ENCODE peak calls at places on chromosomes 5 and 9, in five cellular contexts. One of them, this sample, is unnamed.
A peak's percentile ranks its signal among the peaks of the same experiment; 100 is the strongest.

GRCh38 chr9:94867281-94867841 is 140.9 kb downstream of the AOPEP start:
- DNase-seq in activated T-helper 1 cell treated with anti-CD3 and anti-CD28 coated beads, Interleukin-2, amount 50 U/mL, for 16 hours: no peak
- DNase-seq in hippocampal formation: no peak
- DNase-seq in stomach: peak; percentile 83
- DNase-seq in putamen: no peak
- DNase-seq in this sample: peak; percentile 92

GRCh38 chr9:72894342-72894741 is 58.5 kb downstream of the ALDH1A1 start:
- DNase-seq in activated T-helper 1 cell treated with anti-CD3 and anti-CD28 coated beads, Interleukin-2, amount 50 U/mL, for 16 hours: no peak
- DNase-seq in hippocampal formation: no peak
- DNase-seq in stomach: no peak
- DNase-seq in putamen: no peak
- DNase-seq in this sample: no peak

GRCh38 chr5:5978501-5979361 is 399.6 kb downstream of the MED10 start:
- DNase-seq in activated T-helper 1 cell treated with anti-CD3 and anti-CD28 coated beads, Interleukin-2, amount 50 U/mL, for 16 hours: no peak
- DNase-seq in hippocampal formation: no peak
- DNase-seq in stomach: no peak
- DNase-seq in putamen: no peak
- DNase-seq in this sample: no peak

GRCh38 chr5:1507961-1508678 is 15.6 kb downstream of the LPCAT1 start:
- DNase-seq in activated T-helper 1 cell treated with anti-CD3 and anti-CD28 coated beads, Interleukin-2, amount 50 U/mL, for 16 hours: no peak
- DNase-seq in hippocampal formation: no peak
- DNase-seq in stomach: no peak
- DNase-seq in putamen: no peak
- DNase-seq in this sample: no peak

GRCh38 chr5:135069016-135069770 is 35.2 kb upstream of the PITX1 start:
- DNase-seq in activated T-helper 1 cell treated with anti-CD3 and anti-CD28 coated beads, Interleukin-2, amount 50 U/mL, for 16 hours: no peak
- DNase-seq in hippocampal formation: no peak
- DNase-seq in stomach: no peak
- DNase-seq in putamen: no peak
- DNase-seq in this sample: no peak

GRCh38 chr5:177468329-177469058 is 4.9 kb downstream of the DBN1 start:
- DNase-seq in activated T-helper 1 cell treated with anti-CD3 and anti-CD28 coated beads, Interleukin-2, amount 50 U/mL, for 16 hours: no peak
- DNase-seq in hippocampal formation: no peak
- DNase-seq in stomach: no peak
- DNase-seq in putamen: no peak
- DNase-seq in this sample: no peak

GRCh38 chr5:105508519-105508918 is 1945.9 kb upstream of the NUDT12 start:
- DNase-seq in activated T-helper 1 cell treated with anti-CD3 and anti-CD28 coated beads, Interleukin-2, amount 50 U/mL, for 16 hours: no peak
- DNase-seq in hippocampal formation: no peak
- DNase-seq in stomach: no peak
- DNase-seq in putamen: no peak
- DNase-seq in this sample: no peak

GRCh38 chr5:40409600-40409999 is 270.1 kb upstream of the PTGER4 start:
- DNase-seq in activated T-helper 1 cell treated with anti-CD3 and anti-CD28 coated beads, Interleukin-2, amount 50 U/mL, for 16 hours: no peak
- DNase-seq in hippocampal formation: no peak
- DNase-seq in stomach: no peak
- DNase-seq in putamen: no peak
- DNase-seq in this sample: no peak

GRCh38 chr5:72722792-72723402 is 93.6 kb upstream of the TNPO1 start:
- DNase-seq in activated T-helper 1 cell treated with anti-CD3 and anti-CD28 coated beads, Interleukin-2, amount 50 U/mL, for 16 hours: no peak
- DNase-seq in hippocampal formation: no peak
- DNase-seq in stomach: no peak
- DNase-seq in putamen: no peak
- DNase-seq in this sample: no peak

GRCh38 chr5:59090323-59090722 is 507.4 kb downstream of the RAB3C start:
- DNase-seq in activated T-helper 1 cell treated with anti-CD3 and anti-CD28 coated beads, Interleukin-2, amount 50 U/mL, for 16 hours: no peak
- DNase-seq in hippocampal formation: no peak
- DNase-seq in stomach: no peak
- DNase-seq in putamen: no peak
- DNase-seq in this sample: no peak

GRCh38 chr5:139835656-139836055 is 40.0 kb downstream of the PSD2 start:
- DNase-seq in activated T-helper 1 cell treated with anti-CD3 and anti-CD28 coated beads, Interleukin-2, amount 50 U/mL, for 16 hours: no peak
- DNase-seq in hippocampal formation: no peak
- DNase-seq in stomach: no peak
- DNase-seq in putamen: no peak
- DNase-seq in this sample: no peak

GRCh38 chr9:93198117-93198838 is 14.3 kb downstream of the WNK2 start:
- DNase-seq in activated T-helper 1 cell treated with anti-CD3 and anti-CD28 coated beads, Interleukin-2, amount 50 U/mL, for 16 hours: no peak
- DNase-seq in hippocampal formation: no peak
- DNase-seq in stomach: no peak
- DNase-seq in putamen: no peak
- DNase-seq in this sample: no peak

GRCh38 chr5:1047332-1047965 is 38.8 kb downstream of the NKD2 start:
- DNase-seq in activated T-helper 1 cell treated with anti-CD3 and anti-CD28 coated beads, Interleukin-2, amount 50 U/mL, for 16 hours: no peak
- DNase-seq in hippocampal formation: no peak
- DNase-seq in stomach: no peak
- DNase-seq in putamen: no peak
- DNase-seq in this sample: no peak

GRCh38 chr5:109921735-109922395 is 232.1 kb downstream of the MAN2A1 start:
- DNase-seq in activated T-helper 1 cell treated with anti-CD3 and anti-CD28 coated beads, Interleukin-2, amount 50 U/mL, for 16 hours: peak; percentile 7
- DNase-seq in hippocampal formation: no peak
- DNase-seq in stomach: peak; percentile 75
- DNase-seq in putamen: no peak
- DNase-seq in this sample: no peak

GRCh38 chr5:165321912-165322311 is 1816.5 kb downstream of the MAT2B start:
- DNase-seq in activated T-helper 1 cell treated with anti-CD3 and anti-CD28 coated beads, Interleukin-2, amount 50 U/mL, for 16 hours: no peak
- DNase-seq in hippocampal formation: no peak
- DNase-seq in stomach: no peak
- DNase-seq in putamen: no peak
- DNase-seq in this sample: no peak

GRCh38 chr5:135085133-135085935 is 51.3 kb upstream of the PITX1 start:
- DNase-seq in activated T-helper 1 cell treated with anti-CD3 and anti-CD28 coated beads, Interleukin-2, amount 50 U/mL, for 16 hours: no peak
- DNase-seq in hippocampal formation: no peak
- DNase-seq in stomach: no peak
- DNase-seq in putamen: no peak
- DNase-seq in this sample: peak; percentile 60

GRCh38 chr5:139075066-139076050 is 122.8 kb downstream of the SIL1 start:
- DNase-seq in activated T-helper 1 cell treated with anti-CD3 and anti-CD28 coated beads, Interleukin-2, amount 50 U/mL, for 16 hours: no peak
- DNase-seq in hippocampal formation: no peak
- DNase-seq in stomach: no peak
- DNase-seq in putamen: no peak
- DNase-seq in this sample: no peak

GRCh38 chr5:43729846-43730478 is 127.0 kb downstream of the NNT start:
- DNase-seq in activated T-helper 1 cell treated with anti-CD3 and anti-CD28 coated beads, Interleukin-2, amount 50 U/mL, for 16 hours: no peak
- DNase-seq in hippocampal formation: peak; percentile 50
- DNase-seq in stomach: no peak
- DNase-seq in putamen: no peak
- DNase-seq in this sample: peak; percentile 58

GRCh38 chr5:77873239-77873638 is 97.1 kb upstream of the TBCA start:
- DNase-seq in activated T-helper 1 cell treated with anti-CD3 and anti-CD28 coated beads, Interleukin-2, amount 50 U/mL, for 16 hours: no peak
- DNase-seq in hippocampal formation: no peak
- DNase-seq in stomach: no peak
- DNase-seq in putamen: no peak
- DNase-seq in this sample: no peak

GRCh38 chr5:136525546-136525945 is 160.2 kb upstream of the TRPC7 start:
- DNase-seq in activated T-helper 1 cell treated with anti-CD3 and anti-CD28 coated beads, Interleukin-2, amount 50 U/mL, for 16 hours: no peak
- DNase-seq in hippocampal formation: no peak
- DNase-seq in stomach: no peak
- DNase-seq in putamen: no peak
- DNase-seq in this sample: no peak

GRCh38 chr9:21506910-21507795 is 25.0 kb upstream of the IFNE start:
- DNase-seq in activated T-helper 1 cell treated with anti-CD3 and anti-CD28 coated beads, Interleukin-2, amount 50 U/mL, for 16 hours: no peak
- DNase-seq in hippocampal formation: no peak
- DNase-seq in stomach: no peak
- DNase-seq in putamen: no peak
- DNase-seq in this sample: peak; percentile 23

GRCh38 chr9:76352026-76352620 is 42.1 kb downstream of the RFK start:
- DNase-seq in activated T-helper 1 cell treated with anti-CD3 and anti-CD28 coated beads, Interleukin-2, amount 50 U/mL, for 16 hours: no peak
- DNase-seq in hippocampal formation: no peak
- DNase-seq in stomach: no peak
- DNase-seq in putamen: no peak
- DNase-seq in this sample: no peak

GRCh38 chr5:83802686-83803085 is 82.0 kb upstream of the HAPLN1 start:
- DNase-seq in activated T-helper 1 cell treated with anti-CD3 and anti-CD28 coated beads, Interleukin-2, amount 50 U/mL, for 16 hours: no peak
- DNase-seq in hippocampal formation: no peak
- DNase-seq in stomach: no peak
- DNase-seq in putamen: no peak
- DNase-seq in this sample: no peak

GRCh38 chr9:38120961-38121360 is 51.9 kb upstream of the SHB start:
- DNase-seq in activated T-helper 1 cell treated with anti-CD3 and anti-CD28 coated beads, Interleukin-2, amount 50 U/mL, for 16 hours: no peak
- DNase-seq in hippocampal formation: no peak
- DNase-seq in stomach: no peak
- DNase-seq in putamen: no peak
- DNase-seq in this sample: no peak

GRCh38 chr9:81371824-81372223 is 317.5 kb downstream of the TLE1 start:
- DNase-seq in activated T-helper 1 cell treated with anti-CD3 and anti-CD28 coated beads, Interleukin-2, amount 50 U/mL, for 16 hours: no peak
- DNase-seq in hippocampal formation: no peak
- DNase-seq in stomach: peak; percentile 69
- DNase-seq in putamen: no peak
- DNase-seq in this sample: no peak

GRCh38 chr9:134814598-134815215 is 65.9 kb upstream of the FCN2 start:
- DNase-seq in activated T-helper 1 cell treated with anti-CD3 and anti-CD28 coated beads, Interleukin-2, amount 50 U/mL, for 16 hours: no peak
- DNase-seq in hippocampal formation: no peak
- DNase-seq in stomach: no peak
- DNase-seq in putamen: no peak
- DNase-seq in this sample: no peak

GRCh38 chr9:120362446-120362845 is 217.5 kb downstream of the CDK5RAP2 start:
- DNase-seq in activated T-helper 1 cell treated with anti-CD3 and anti-CD28 coated beads, Interleukin-2, amount 50 U/mL, for 16 hours: no peak
- DNase-seq in hippocampal formation: no peak
- DNase-seq in stomach: no peak
- DNase-seq in putamen: no peak
- DNase-seq in this sample: no peak

GRCh38 chr5:57834829-57835554 is 352.4 kb upstream of the ACTBL2 start:
- DNase-seq in activated T-helper 1 cell treated with anti-CD3 and anti-CD28 coated beads, Interleukin-2, amount 50 U/mL, for 16 hours: no peak
- DNase-seq in hippocampal formation: no peak
- DNase-seq in stomach: no peak
- DNase-seq in putamen: no peak
- DNase-seq in this sample: no peak

GRCh38 chr5:2752059-2752874 is 790 bp upstream of the IRX2 start:
- DNase-seq in activated T-helper 1 cell treated with anti-CD3 and anti-CD28 coated beads, Interleukin-2, amount 50 U/mL, for 16 hours: no peak
- DNase-seq in hippocampal formation: no peak
- DNase-seq in stomach: peak; percentile 60
- DNase-seq in putamen: no peak
- DNase-seq in this sample: peak; percentile 37

GRCh38 chr5:1772634-1773033 is 27.0 kb downstream of the MRPL36 start:
- DNase-seq in activated T-helper 1 cell treated with anti-CD3 and anti-CD28 coated beads, Interleukin-2, amount 50 U/mL, for 16 hours: no peak
- DNase-seq in hippocampal formation: no peak
- DNase-seq in stomach: no peak
- DNase-seq in putamen: no peak
- DNase-seq in this sample: peak; percentile 56

GRCh38 chr5:88879724-88880123 is 3.3 kb downstream of the MEF2C start:
- DNase-seq in activated T-helper 1 cell treated with anti-CD3 and anti-CD28 coated beads, Interleukin-2, amount 50 U/mL, for 16 hours: no peak
- DNase-seq in hippocampal formation: no peak
- DNase-seq in stomach: no peak
- DNase-seq in putamen: no peak
- DNase-seq in this sample: no peak

GRCh38 chr5:120765189-120765588 is 301.1 kb downstream of the PRR16 start:
- DNase-seq in activated T-helper 1 cell treated with anti-CD3 and anti-CD28 coated beads, Interleukin-2, amount 50 U/mL, for 16 hours: no peak
- DNase-seq in hippocampal formation: no peak
- DNase-seq in stomach: no peak
- DNase-seq in putamen: no peak
- DNase-seq in this sample: no peak

GRCh38 chr9:134189167-134189474 is 24.8 kb upstream of the RNU6ATAC start:
- DNase-seq in activated T-helper 1 cell treated with anti-CD3 and anti-CD28 coated beads, Interleukin-2, amount 50 U/mL, for 16 hours: no peak
- DNase-seq in hippocampal formation: no peak
- DNase-seq in stomach: no peak
- DNase-seq in putamen: no peak
- DNase-seq in this sample: no peak

GRCh38 chr5:131536211-131536826 is 98.7 kb downstream of the RAPGEF6 start:
- DNase-seq in activated T-helper 1 cell treated with anti-CD3 and anti-CD28 coated beads, Interleukin-2, amount 50 U/mL, for 16 hours: no peak
- DNase-seq in hippocampal formation: no peak
- DNase-seq in stomach: no peak
- DNase-seq in putamen: no peak
- DNase-seq in this sample: no peak

This sample was measured in HT-29.